ENCODE peak calls at places on chromosomes 2 and 18, in five cellular contexts. A, I, N, G and Y are unnamed samples.

GRCh38 chr2:73892631-73893329 is at the start of gene ACTG2:
- DNase-seq in A (peak; percentile 39), I (no peak), N (no peak), G (no peak), Y (no peak)

GRCh38 chr2:186429095-186429494 is 57.0 kb upstream of the ZC3H15 start:
- DNase-seq in A (no peak), I (no peak), N (no peak), G (no peak), Y (no peak)

GRCh38 chr2:62857139-62857931 is 151.8 kb downstream of the EHBP1 start:
- DNase-seq in A (no peak), I (no peak), N (no peak), G (no peak), Y (no peak)

GRCh38 chr2:240922982-240923537 is 16.9 kb downstream of the CROCC2 start:
- DNase-seq in A (peak; percentile 17), I (no peak), N (no peak), G (peak; percentile 38), Y (peak; percentile 6)

GRCh38 chr18:9092665-9093064 is 9.8 kb upstream of the NDUFV2 start:
- DNase-seq in A (no peak), I (no peak), N (no peak), G (no peak), Y (no peak)

GRCh38 chr2:234869969-234870368 is 81.8 kb upstream of the SH3BP4 start:
- DNase-seq in A (no peak), I (no peak), N (no peak), G (no peak), Y (no peak)

GRCh38 chr2:144596074-144596871 is 76.4 kb upstream of the ZEB2 start:
- DNase-seq in A (no peak), I (no peak), N (no peak), G (no peak), Y (no peak)

GRCh38 chr2:97928591-97928990 is 67.2 kb downstream of the TMEM131 start:
- DNase-seq in A (no peak), I (no peak), N (no peak), G (no peak), Y (no peak)

GRCh38 chr2:168254158-168254935 is 7.0 kb upstream of the STK39 start:
- DNase-seq in A (no peak), I (no peak), N (no peak), G (no peak), Y (no peak)
- TF ChIP-seq CTCF in A (no peak), I (no peak), N (no peak), G (no peak), Y (no peak)

GRCh38 chr2:28403388-28403956 is 10.8 kb downstream of the FOSL2 start:
- DNase-seq in A (no peak), I (no peak), N (no peak), G (no peak), Y (no peak)
- H3K4me1 ChIP-seq in A (peaks cover 79% of the 10 kb centered on the region), I (no peaks in the 10 kb centered on the region), N (peaks cover 76% of the 10 kb centered on the region), G (peaks cover 74% of the 10 kb centered on the region), Y (peaks cover 100% of the 10 kb centered on the region)

DNA sequence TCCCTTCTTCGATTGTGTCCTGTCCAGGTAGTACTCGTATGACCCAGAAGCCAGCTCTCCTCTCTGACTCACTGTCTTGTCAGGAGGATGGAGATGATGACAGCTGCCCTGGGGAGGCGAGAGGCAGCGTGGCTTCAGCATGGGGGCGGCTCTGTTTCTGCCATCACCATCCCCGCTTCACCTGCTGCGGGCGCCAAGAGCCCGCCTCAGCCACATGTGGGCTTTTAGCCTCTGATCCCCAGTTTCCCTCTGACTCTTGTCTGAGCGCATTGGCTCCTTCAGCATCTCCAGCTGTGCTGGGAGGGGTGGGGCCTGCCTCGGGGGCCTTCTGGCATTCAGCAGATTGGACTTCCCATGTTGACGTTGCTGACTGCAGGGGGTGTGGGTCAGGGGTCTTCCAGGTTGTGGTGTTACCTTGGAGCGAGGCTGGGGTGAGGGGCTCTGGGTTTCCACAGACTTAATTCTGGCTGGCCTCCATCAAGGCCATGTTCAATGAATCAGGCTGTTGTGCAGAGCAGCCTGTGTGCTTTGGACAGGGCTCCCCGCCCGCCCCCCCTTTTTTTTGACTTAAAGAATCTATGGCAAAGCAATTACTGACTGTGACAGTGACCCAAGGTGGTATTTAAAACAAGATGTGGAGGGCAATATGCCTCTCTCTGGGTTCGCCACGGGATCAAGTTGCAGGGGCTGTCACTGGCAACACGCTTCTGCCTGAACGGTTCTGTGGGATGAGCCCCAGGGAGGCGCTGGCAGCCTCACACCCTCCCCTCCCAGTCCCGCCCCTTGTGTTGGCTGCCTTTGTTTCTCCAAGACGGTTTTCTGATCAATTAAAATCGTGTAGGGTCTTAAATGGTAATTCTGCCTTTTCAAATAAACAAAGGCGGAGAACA is 228.3 kb downstream of the LDLRAD4 start:
- DNase-seq in A (no peak), I (no peak), N (no peak), G (no peak), Y (no peak)
- H3K27me3 ChIP-seq in A (no peaks in the 10 kb centered on the region), I (peaks cover 60% of the 10 kb centered on the region), N (no peaks in the 10 kb centered on the region), G (no peaks in the 10 kb centered on the region), Y (no peaks in the 10 kb centered on the region)

DNA sequence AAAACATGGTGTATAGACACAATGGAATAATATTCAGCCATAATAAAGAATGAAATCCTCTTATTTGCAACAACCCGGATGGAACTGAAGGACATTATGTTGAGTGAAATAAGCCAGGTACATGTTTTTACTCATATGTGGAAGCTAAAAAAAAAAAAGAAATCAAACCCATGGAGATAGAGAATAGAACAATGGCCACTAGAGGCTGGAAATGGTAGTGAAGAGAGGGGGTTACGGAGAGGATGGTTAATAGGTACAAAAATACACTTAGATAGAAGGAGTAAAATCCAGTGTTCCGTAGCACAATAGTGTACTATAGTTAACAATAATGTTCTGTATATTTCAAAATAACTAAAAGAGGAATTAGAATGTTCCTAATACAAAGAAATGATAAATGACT is 12.8 kb upstream of the KIAA2012 start:
- DNase-seq in A (no peak), I (peak; percentile 23), N (no peak), G (no peak), Y (no peak)
- TF ChIP-seq CTCF in A (no peak), I (peak; percentile 32), N (no peak), G (no peak), Y (peak; percentile 41)

GRCh38 chr2:129870646-129871335 is 108.7 kb upstream of the RAB6C start:
- DNase-seq in A (no peak), I (no peak), N (no peak), G (no peak), Y (no peak)
- H3K4me1 ChIP-seq in A (no peaks in the 10 kb centered on the region), I (no peaks in the 10 kb centered on the region), N (no peaks in the 10 kb centered on the region), G (no peaks in the 10 kb centered on the region), Y (no peaks in the 10 kb centered on the region)

GRCh38 chr18:75393721-75394120 is 33.8 kb downstream of the SMIM21 start:
- DNase-seq in A (no peak), I (no peak), N (no peak), G (no peak), Y (no peak)
- H3K27me3 ChIP-seq in A (peaks cover 26% of the 10 kb centered on the region), I (no peaks in the 10 kb centered on the region), N (no peaks in the 10 kb centered on the region), G (no peaks in the 10 kb centered on the region), Y (no peaks in the 10 kb centered on the region)

GRCh38 chr2:121386102-121386501 is 101.1 kb upstream of the TFCP2L1 start:
- DNase-seq in A (no peak), I (no peak), N (no peak), G (no peak), Y (no peak)

GRCh38 chr2:121387591-121388325 is 102.8 kb upstream of the TFCP2L1 start:
- DNase-seq in A (no peak), I (no peak), N (no peak), G (no peak), Y (no peak)

GRCh38 chr2:121386707-121387106 is 101.7 kb upstream of the TFCP2L1 start:
- DNase-seq in A (no peak), I (no peak), N (no peak), G (no peak), Y (no peak)

GRCh38 chr2:121377676-121378075 is 92.7 kb upstream of the TFCP2L1 start:
- DNase-seq in A (no peak), I (no peak), N (no peak), G (no peak), Y (no peak)

GRCh38 chr2:121382744-121383143 is 97.7 kb upstream of the TFCP2L1 start:
- DNase-seq in A (no peak), I (no peak), N (no peak), G (no peak), Y (no peak)
- TF ChIP-seq CTCF in A (no peak), I (no peak), N (no peak), G (no peak), Y (no peak)

GRCh38 chr18:22171263-22171838 is 2.0 kb downstream of the GATA6 start:
- DNase-seq in A (peak; percentile 21), I (no peak), N (no peak), G (no peak), Y (no peak)
- H3K4me1 ChIP-seq in A (peaks cover 3% of the 10 kb centered on the region), I (peaks cover 11% of the 10 kb centered on the region), N (peaks cover 29% of the 10 kb centered on the region), G (peaks cover 14% of the 10 kb centered on the region), Y (peaks cover 81% of the 10 kb centered on the region)

GRCh38 chr2:26182441-26182840 is 9.6 kb downstream of the GAREM2 start:
- DNase-seq in A (no peak), I (no peak), N (no peak), G (no peak), Y (no peak)

GRCh38 chr2:26184555-26185303 is 11.8 kb downstream of the GAREM2 start:
- DNase-seq in A (peak; percentile 65), I (peak; percentile 91), N (peak; percentile 62), G (peak; percentile 93), Y (peak; percentile 86)

GRCh38 chr2:26184086-26184485 is 11.2 kb downstream of the GAREM2 start:
- DNase-seq in A (no peak), I (no peak), N (no peak), G (no peak), Y (no peak)

GRCh38 chr2:26185304-26185928 is 12.5 kb downstream of the GAREM2 start:
- DNase-seq in A (no peak), I (no peak), N (no peak), G (no peak), Y (no peak)

GRCh38 chr2:26182887-26183630 is 10.2 kb downstream of the GAREM2 start:
- DNase-seq in A (no peak), I (no peak), N (no peak), G (no peak), Y (no peak)
- H3K27me3 ChIP-seq in A (peaks cover 19% of the 10 kb centered on the region), I (no peaks in the 10 kb centered on the region), N (no peaks in the 10 kb centered on the region), G (no peaks in the 10 kb centered on the region), Y (no peaks in the 10 kb centered on the region)